ENCODE peak calls at places on chromosomes 4 and X, in ten cellular contexts. T, U, A, H, R, K, I, S, Q and V are unnamed samples.

GRCh38 chr4:156538651-156539285 is 432.8 kb downstream of the PDGFC start:
- DNase-seq in S (no peak), U (no peak), R (no peak), I (no peak), H (no peak), Q (no peak), A (no peak), K (no peak), T (no peak), V (no peak)

GRCh38 chr4:158025131-158025530 is 147.7 kb downstream of the GASK1B start:
- DNase-seq in I (no peak), K (no peak), R (no peak), S (no peak), H (no peak), Q (no peak), U (peak; percentile 75), T (no peak), A (no peak), V (no peak)

GRCh38 chr4:108036252-108036651 is 46.6 kb downstream of the HADH start:
- DNase-seq in H (no peak), I (peak; percentile 21), R (no peak), Q (peak; percentile 36), U (no peak), T (no peak), S (no peak), K (no peak), A (peak; percentile 23), V (peak; percentile 48)

GRCh38 chrX:69158166-69159040 is 6.8 kb downstream of the PJA1 start:
- DNase-seq in T (peak; percentile 75), K (peak; percentile 20), I (no peak), H (peak; percentile 76), Q (no peak), A (no peak), R (no peak), S (no peak), U (peak; percentile 73), V (no peak)

GRCh38 chr4:121462660-121463261 is 81.9 kb upstream of the QRFPR start:
- DNase-seq in U (peak; percentile 73), Q (peak; percentile 8), I (no peak), R (peak; percentile 8), K (peak; percentile 91), A (no peak), H (peak; percentile 58), T (peak; percentile 63), S (no peak), V (no peak)

GRCh38 chrX:27619975-27620374 is 29.8 kb downstream of the DCAF8L2 start:
- DNase-seq in H (no peak), S (no peak), K (peak; percentile 3), A (no peak), Q (no peak), U (peak; percentile 51), I (no peak), R (no peak), T (peak; percentile 39), V (no peak)

GRCh38 chr4:85577307-85577706 is 102.4 kb downstream of the ARHGAP24 start:
- DNase-seq in H (no peak), I (no peak), S (no peak), R (no peak), A (no peak), Q (no peak), K (no peak), U (no peak), T (no peak), V (no peak)

GRCh38 chr4:155376387-155377268 is at the start of gene MAP9:
- DNase-seq in U (peak; percentile 94), T (no peak), S (peak; percentile 84), R (peak; percentile 66), A (peak; percentile 73), I (peak; percentile 80), H (peak; percentile 92), Q (peak; percentile 81), K (peak; percentile 97), V (peak; percentile 74)

GRCh38 chrX:2502668-2503519 is 2.1 kb upstream of the DHRSX start:
- DNase-seq in T (no peak), I (no peak), H (no peak), R (no peak), Q (no peak), S (no peak), K (no peak), U (no peak), A (no peak), V (no peak)

GRCh38 chr4:131367441-131367840 is 1781.7 kb upstream of the PCDH10 start:
- DNase-seq in K (no peak), R (no peak), H (no peak), S (no peak), T (no peak), A (no peak), U (no peak), Q (no peak), I (no peak), V (no peak)

GRCh38 chr4:38128478-38129451 is 168.6 kb downstream of the PTTG2 start:
- DNase-seq in K (peak; percentile 62), U (peak; percentile 21), A (peak; percentile 14), T (no peak), R (no peak), I (peak; percentile 24), H (no peak), S (peak; percentile 70), Q (no peak), V (peak; percentile 55)

GRCh38 chrX:129875669-129876068 is 30.3 kb upstream of the UTP14A start:
- DNase-seq in Q (no peak), T (peak; percentile 11), K (no peak), H (no peak), A (no peak), U (peak; percentile 60), R (peak; percentile 62), S (no peak), I (no peak), V (no peak)

GRCh38 chr4:18042754-18043153 is 21.2 kb upstream of the LCORL start:
- DNase-seq in S (no peak), H (no peak), Q (no peak), A (no peak), K (no peak), R (no peak), T (peak; percentile 53), U (peak; percentile 25), I (no peak), V (no peak)

GRCh38 chr4:66095065-66095464 is 424.8 kb upstream of the EPHA5 start:
- DNase-seq in S (no peak), I (no peak), Q (no peak), R (no peak), U (peak; percentile 83), A (no peak), T (no peak), H (no peak), K (no peak), V (no peak)

GRCh38 chr4:151690164-151690856 is 70.5 kb downstream of the GATB start:
- DNase-seq in S (no peak), T (peak; percentile 26), A (no peak), U (peak; percentile 47), Q (no peak), R (peak; percentile 29), K (no peak), I (no peak), H (no peak), V (no peak)

GRCh38 chrX:48957477-48957826 is at the start of gene OTUD5:
- DNase-seq in S (peak; percentile 70), Q (peak; percentile 74), I (peak; percentile 45), T (no peak), K (no peak), A (no peak), R (no peak), H (peak; percentile 62), U (no peak), V (peak; percentile 44)

GRCh38 chr4:166538491-166539005 is 665.5 kb downstream of the TLL1 start:
- DNase-seq in I (no peak), S (no peak), R (no peak), A (no peak), Q (no peak), H (no peak), U (peak; percentile 22), K (no peak), T (no peak), V (no peak)

GRCh38 chr4:48640699-48641098 is 139.4 kb downstream of the FRYL start:
- DNase-seq in A (no peak), T (no peak), K (no peak), S (no peak), U (no peak), H (no peak), R (no peak), Q (no peak), I (no peak), V (no peak)

GRCh38 chr4:143186202-143186601 is 1.5 kb downstream of the USP38 start:
- DNase-seq in I (no peak), U (peak; percentile 36), T (peak; percentile 26), R (no peak), S (no peak), Q (no peak), K (peak; percentile 38), A (no peak), H (no peak), V (no peak)

GRCh38 chr4:111842336-111842735 is 302.9 kb upstream of the FAM241A start:
- DNase-seq in R (no peak), Q (no peak), K (no peak), I (no peak), A (no peak), T (no peak), S (no peak), H (no peak), U (no peak), V (no peak)

GRCh38 chr4:39933689-39934590 is 43.8 kb downstream of the PDS5A start:
- DNase-seq in Q (no peak), T (no peak), U (no peak), S (no peak), A (no peak), R (no peak), K (no peak), I (no peak), H (no peak), V (no peak)

GRCh38 chr4:65893311-65893710 is 223.0 kb upstream of the EPHA5 start:
- DNase-seq in S (no peak), I (no peak), Q (no peak), A (no peak), R (no peak), U (peak; percentile 20), H (no peak), K (no peak), T (no peak), V (no peak)